ENCODE peak calls at places on chromosomes 3 and 15, in six cellular contexts. X, B, Q, Y, G and P are unnamed samples.

GRCh38 chr3:41598804-41599481 is 363.0 kb downstream of the ULK4 start:
- DNase-seq in Q (peak; percentile 13), Y (no peak), G (no peak), B (no peak), X (no peak), P (no peak)

GRCh38 chr15:93523490-93523889 is 434.5 kb upstream of the RGMA start:
- DNase-seq in X (no peak), B (no peak), Q (peak; percentile 78), Y (no peak), G (no peak), P (no peak)

GRCh38 chr3:12931273-12931905 is 90.0 kb upstream of the RPL32 start:
- DNase-seq in Q (no peak), Y (no peak), X (peak; percentile 41), G (peak; percentile 79), B (no peak), P (no peak)

GRCh38 chr15:52789601-52790165 is 453 bp downstream of the ONECUT1 start:
- DNase-seq in X (no peak), Q (no peak), Y (peak; percentile 38), B (no peak), G (no peak), P (no peak)

GRCh38 chr15:65275728-65276126 is 11.0 kb downstream of the PARP16 start:
- DNase-seq in Y (no peak), Q (no peak), G (no peak), X (no peak), B (no peak), P (no peak)

GRCh38 chr3:40120816-40121215 is 188.7 kb upstream of the EIF1B start:
- DNase-seq in Y (no peak), B (no peak), X (no peak), G (no peak), Q (peak; percentile 32), P (no peak)

GRCh38 chr15:69626095-69627066 is 173.8 kb downstream of the RPLP1 start:
- DNase-seq in X (no peak), B (no peak), G (no peak), Q (no peak), Y (no peak), P (no peak)

GRCh38 chr3:149489060-149489690 is 14.7 kb downstream of the TM4SF4 start:
- DNase-seq in Y (peak; percentile 19), X (no peak), B (no peak), G (no peak), Q (no peak), P (no peak)

GRCh38 chr15:69744421-69745162 is 292.0 kb downstream of the RPLP1 start:
- DNase-seq in G (no peak), X (no peak), Q (no peak), B (no peak), Y (no peak), P (no peak)

GRCh38 chr3:23055733-23056376 is 147.3 kb upstream of the UBE2E2 start:
- DNase-seq in X (no peak), G (no peak), Q (peak; percentile 83), B (no peak), Y (no peak), P (no peak)

GRCh38 chr3:85783331-85783730 is 824.5 kb downstream of the CADM2 start:
- DNase-seq in Y (no peak), G (peak; percentile 47), B (no peak), Q (no peak), X (no peak), P (no peak)

GRCh38 chr15:29451201-29451781 is 181.7 kb upstream of the NSMCE3 start:
- DNase-seq in Y (no peak), G (no peak), X (no peak), B (no peak), Q (no peak), P (no peak)

GRCh38 chr3:43727930-43728329 is 37.2 kb downstream of the ABHD5 start:
- DNase-seq in G (no peak), Q (no peak), B (no peak), X (no peak), Y (no peak), P (no peak)

GRCh38 chr3:130242850-130243569 is 102.5 kb upstream of the COL6A5 start:
- DNase-seq in B (no peak), Y (no peak), Q (no peak), G (no peak), X (no peak), P (peak; percentile 5)

GRCh38 chr3:134425943-134426342 is 51.7 kb upstream of the AMOTL2 start:
- DNase-seq in G (no peak), Y (no peak), Q (no peak), B (no peak), X (no peak), P (no peak)

GRCh38 chr3:134428396-134428795 is 54.1 kb upstream of the AMOTL2 start:
- DNase-seq in B (no peak), Q (peak; percentile 50), G (no peak), Y (no peak), X (no peak), P (no peak)

GRCh38 chr3:134426660-134427181 is 52.5 kb upstream of the AMOTL2 start:
- DNase-seq in X (no peak), B (no peak), Q (peak; percentile 68), Y (no peak), G (no peak), P (no peak)

GRCh38 chr3:134430174-134430573 is 55.6 kb downstream of the ANAPC13 start:
- DNase-seq in X (no peak), Y (no peak), G (no peak), B (no peak), Q (peak; percentile 50), P (no peak)

GRCh38 chr3:134427400-134428111 is 53.3 kb upstream of the AMOTL2 start:
- DNase-seq in G (no peak), Y (no peak), Q (peak; percentile 98), X (peak; percentile 85), B (no peak), P (no peak)
- TF ChIP-seq CTCF in G (no peak), Y (no peak), Q (no peak), X (no peak), B (no peak), P (no peak)

GRCh38 chr15:38260077-38260476 is 7.4 kb downstream of the SPRED1 start:
- DNase-seq in X (no peak), B (no peak), Y (no peak), G (no peak), Q (peak; percentile 41), P (no peak)
- TF ChIP-seq CTCF in X (no peak), B (no peak), Y (no peak), G (no peak), Q (peak; percentile 21), P (no peak)

DNA sequence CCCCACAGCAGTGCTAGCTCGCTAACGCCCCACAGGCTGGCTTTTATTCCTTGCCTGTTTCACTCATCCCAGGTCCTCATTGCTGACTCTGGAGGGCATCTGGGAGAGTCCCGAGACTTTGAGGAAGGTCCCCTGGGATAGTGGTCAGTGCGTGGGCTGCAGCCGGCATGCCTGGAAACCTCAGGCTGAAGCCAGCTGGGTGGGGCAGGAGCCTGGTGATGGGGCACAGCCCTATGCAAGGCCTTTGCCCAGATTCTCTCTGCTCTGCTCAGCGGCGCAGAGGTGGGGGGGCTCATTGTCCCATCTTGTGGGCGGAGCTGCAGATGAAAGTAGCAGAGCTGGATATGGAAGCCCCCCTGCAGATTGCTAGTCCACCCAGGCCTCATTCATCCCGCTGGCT is 55.7 kb upstream of the SMAD6 start:
- DNase-seq in G (peak; percentile 18), Y (no peak), X (no peak), Q (no peak), B (no peak), P (no peak)
- TF ChIP-seq CTCF in G (no peak), Y (no peak), X (no peak), Q (no peak), B (no peak), P (no peak)

DNA sequence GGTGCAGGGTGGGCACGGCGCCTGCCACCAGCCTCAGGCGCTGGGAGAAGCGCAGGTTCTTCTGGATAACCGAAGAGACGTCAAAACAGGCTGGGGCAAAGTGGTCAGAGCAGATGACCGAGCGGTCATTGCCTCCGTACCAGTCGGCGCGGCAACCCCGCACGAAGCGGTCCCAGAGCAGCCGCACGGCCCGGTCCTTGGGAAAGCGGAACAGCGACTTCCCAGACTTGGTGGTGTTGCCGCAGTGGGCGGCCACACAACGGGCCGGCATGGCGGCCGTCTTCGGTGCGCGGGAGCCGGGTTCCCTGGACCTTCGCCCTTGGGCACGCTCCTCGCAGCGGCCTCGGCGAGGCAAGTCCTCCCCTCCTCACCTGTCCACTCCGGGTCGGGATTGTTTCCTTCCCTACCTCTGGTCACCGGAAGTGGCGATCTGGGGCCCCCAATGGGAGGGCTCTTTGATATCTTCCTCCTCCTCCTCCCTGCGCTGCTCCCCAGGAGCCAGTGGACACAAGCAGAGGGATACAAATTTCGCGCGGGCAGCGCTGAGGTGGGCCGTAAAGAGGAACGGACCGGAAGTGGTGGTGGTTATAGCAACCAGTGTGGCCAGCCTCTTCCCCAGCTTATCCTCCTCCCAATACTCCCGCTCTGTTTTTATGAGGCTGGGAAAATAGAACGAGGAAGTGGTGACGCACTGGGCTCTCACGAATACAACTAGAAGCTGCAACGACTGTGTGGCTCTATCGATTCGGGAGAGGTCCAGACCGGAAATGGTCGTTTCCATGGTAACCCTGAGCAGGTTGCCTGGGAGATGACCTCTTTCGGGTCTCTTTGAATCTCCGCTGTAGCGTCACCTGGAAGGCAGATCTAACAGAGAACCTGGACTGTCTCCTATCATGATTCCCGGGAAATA is at the start of the genes LRRC49 and THAP10:
- DNase-seq in B (peak; percentile 49), Y (peak; percentile 84), G (peak; percentile 92), Q (peak; percentile 85), X (peak; percentile 89), P (peak; percentile 72)
- TF ChIP-seq CTCF in B (no peak), Y (no peak), G (no peak), Q (no peak), X (no peak), P (no peak)

DNA sequence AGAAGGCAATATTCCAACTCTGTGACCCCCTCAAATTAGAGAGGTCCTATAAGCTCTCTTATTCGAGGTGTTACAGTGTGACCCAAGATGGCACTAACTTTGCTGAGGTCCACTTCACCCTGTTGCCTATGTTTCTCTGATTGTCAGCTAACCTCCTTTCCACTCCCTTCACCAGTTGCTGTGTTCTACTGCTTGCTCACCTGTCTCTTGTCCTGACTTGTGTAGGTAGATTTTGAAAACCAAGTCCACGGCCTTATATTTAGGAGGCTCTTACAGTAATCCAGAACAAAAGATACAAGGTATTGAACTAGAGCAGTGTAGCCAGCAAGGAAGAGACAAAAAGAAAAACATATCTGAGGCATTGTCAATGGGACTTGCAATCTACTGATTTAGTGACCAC is 20.1 kb upstream of the GSK3B start:
- DNase-seq in Q (no peak), Y (no peak), X (no peak), B (no peak), G (no peak), P (no peak)
- TF ChIP-seq CTCF in Q (no peak), Y (no peak), X (no peak), B (no peak), G (no peak), P (no peak)